ENCODE peak calls at places on chromosomes 11 and 22, in ten cellular contexts. N, U, J, S, V, O, L, G, M and Y are unnamed samples.

GRCh38 chr22:16845465-16845864 is 20.3 kb upstream of the XKR3 start:
- DNase-seq in U (no peak), J (no peak), L (no peak), O (no peak), V (no peak), M (no peak), N (no peak), S (no peak), G (no peak), Y (no peak)

GRCh38 chr22:43747877-43748276 is 64.2 kb downstream of the EFCAB6 start:
- DNase-seq in S (no peak), N (no peak), J (no peak), G (no peak), U (peak; percentile 4), L (no peak), V (no peak), M (no peak), O (no peak), Y (no peak)

GRCh38 chr11:93519179-93519578 is 24.0 kb downstream of the SMCO4 start:
- DNase-seq in O (no peak), M (no peak), V (no peak), J (no peak), L (no peak), G (no peak), U (no peak), S (no peak), N (no peak), Y (no peak)

GRCh38 chr11:61147271-61147670 is 14.0 kb downstream of the VPS37C start:
- DNase-seq in L (no peak), V (no peak), N (no peak), U (no peak), G (no peak), M (no peak), O (no peak), S (no peak), J (no peak), Y (no peak)

GRCh38 chr11:20672575-20672974 is 3.2 kb downstream of the NELL1 start:
- DNase-seq in S (peak; percentile 4), G (no peak), M (peak; percentile 10), O (no peak), V (no peak), L (no peak), J (peak; percentile 20), U (peak; percentile 3), N (no peak), Y (no peak)

GRCh38 chr11:45096636-45097035 is 49.8 kb upstream of the PRDM11 start:
- DNase-seq in N (no peak), V (peak; percentile 19), J (no peak), S (no peak), G (no peak), U (no peak), L (no peak), M (no peak), O (no peak), Y (no peak)

GRCh38 chr22:40182231-40182835 is 4.6 kb downstream of the TNRC6B start:
- DNase-seq in U (peak; percentile 69), J (no peak), M (no peak), N (no peak), G (no peak), V (no peak), O (no peak), L (no peak), S (peak; percentile 48), Y (no peak)

GRCh38 chr11:77027275-77027674 is 6.9 kb upstream of the B3GNT6 start:
- DNase-seq in O (no peak), L (no peak), N (no peak), G (no peak), U (peak; percentile 50), M (no peak), J (peak; percentile 40), V (no peak), S (peak; percentile 30), Y (peak; percentile 51)

GRCh38 chr22:23065495-23066122 is 4.7 kb upstream of the GNAZ start:
- DNase-seq in M (no peak), L (no peak), N (no peak), G (no peak), V (no peak), S (no peak), U (no peak), J (no peak), O (no peak), Y (no peak)

GRCh38 chr11:4673781-4674180 is 23.9 kb downstream of the OR51E2 start:
- DNase-seq in L (no peak), J (no peak), O (no peak), V (no peak), N (no peak), U (no peak), S (no peak), M (no peak), G (no peak), Y (no peak)

DNA sequence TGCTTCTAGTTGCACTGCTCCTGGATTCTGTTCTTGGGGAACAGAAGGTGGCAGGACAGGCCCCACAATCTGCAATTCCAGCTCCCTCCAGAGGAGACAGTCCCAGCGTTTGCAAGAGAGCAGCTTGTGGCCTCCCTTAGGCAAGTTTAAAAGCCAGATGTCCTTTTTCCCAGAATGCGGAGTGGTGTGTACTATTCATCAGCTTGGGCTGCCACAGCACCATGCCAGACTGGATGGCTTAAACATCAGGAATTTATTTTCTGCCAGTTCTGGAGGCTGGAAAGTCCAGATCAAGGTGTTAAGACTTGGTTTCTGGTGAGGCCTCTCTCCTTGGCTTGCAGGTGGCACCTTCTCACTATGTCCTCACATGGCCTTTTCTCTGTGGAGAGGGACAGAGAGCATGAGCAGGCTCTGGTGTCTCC is 11.7 kb downstream of the MIAT start:
- DNase-seq in N (no peak), U (peak; percentile 40), M (peak; percentile 61), V (no peak), G (no peak), S (no peak), L (peak; percentile 32), J (peak; percentile 76), O (peak; percentile 73), Y (peak; percentile 30)
- TF ChIP-seq CTCF in N (peak; percentile 56), U (peak; percentile 32), M (peak; percentile 47), V (no peak), G (peak; percentile 55), S (peak; percentile 48), L (peak; percentile 29), J (peak; percentile 25), O (peak; percentile 75), Y (peak; percentile 50)

GRCh38 chr11:296976-297665 is 2.2 kb downstream of the IFITM5 start:
- DNase-seq in J (no peak), N (no peak), V (no peak), G (no peak), U (peak; percentile 39), M (no peak), L (peak; percentile 73), O (no peak), S (peak; percentile 61), Y (no peak)

GRCh38 chr11:299081-299891 is at the start of gene IFITM5:
- DNase-seq in N (no peak), U (no peak), J (no peak), O (no peak), L (peak; percentile 22), S (no peak), G (no peak), M (no peak), V (no peak), Y (no peak)

GRCh38 chr11:296206-296975 is 2.9 kb downstream of the IFITM5 start:
- DNase-seq in O (no peak), N (no peak), L (peak; percentile 32), U (no peak), M (no peak), G (no peak), J (no peak), S (no peak), V (no peak), Y (no peak)

GRCh38 chr11:298406-299065 is 790 bp downstream of the IFITM5 start:
- DNase-seq in G (no peak), N (no peak), O (no peak), V (no peak), L (peak; percentile 28), M (no peak), U (no peak), J (no peak), S (no peak), Y (no peak)

DNA sequence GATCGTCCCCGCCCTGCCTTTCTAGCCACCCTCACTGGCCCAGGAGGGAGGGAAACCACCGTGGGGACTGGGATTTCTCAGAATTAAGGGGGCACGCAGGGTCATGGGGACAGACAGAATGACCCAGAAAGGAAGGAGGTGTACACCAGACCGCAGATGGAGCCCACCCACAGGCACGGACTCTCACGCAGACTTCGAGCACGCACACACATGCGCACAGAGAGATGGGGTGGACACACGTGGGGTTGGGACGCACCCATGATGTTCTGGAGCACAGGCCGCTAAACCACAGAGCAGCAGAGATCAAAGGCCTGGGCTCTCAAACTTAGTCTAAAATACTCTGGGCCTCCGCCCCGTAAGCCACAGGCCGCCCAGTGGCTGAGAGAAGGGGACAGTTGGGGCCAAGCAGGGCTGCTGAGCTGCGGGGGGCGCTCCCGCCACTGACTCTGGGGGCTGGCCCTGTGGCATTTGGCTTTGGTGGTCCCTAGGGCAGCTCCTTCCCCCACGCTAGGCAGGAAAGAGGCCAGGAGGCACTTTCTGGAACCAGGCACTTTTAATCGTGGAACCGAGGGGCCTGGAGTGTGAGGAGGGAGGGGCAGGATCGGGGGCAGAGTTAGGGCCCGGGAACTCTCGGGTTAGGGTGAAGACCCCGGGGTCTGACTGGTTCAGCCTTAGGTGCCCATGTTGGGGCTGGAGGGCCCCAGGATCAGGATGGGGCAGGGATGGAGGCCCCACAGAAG is 1.5 kb downstream of the IFITM5 start:
- DNase-seq in N (no peak), V (no peak), J (no peak), M (no peak), S (peak; percentile 63), O (no peak), L (peak; percentile 87), U (peak; percentile 46), G (no peak), Y (no peak)
- TF ChIP-seq CTCF in N (no peak), V (no peak), J (no peak), M (no peak), S (no peak), O (no peak), L (no peak), U (no peak), G (no peak), Y (no peak)

DNA sequence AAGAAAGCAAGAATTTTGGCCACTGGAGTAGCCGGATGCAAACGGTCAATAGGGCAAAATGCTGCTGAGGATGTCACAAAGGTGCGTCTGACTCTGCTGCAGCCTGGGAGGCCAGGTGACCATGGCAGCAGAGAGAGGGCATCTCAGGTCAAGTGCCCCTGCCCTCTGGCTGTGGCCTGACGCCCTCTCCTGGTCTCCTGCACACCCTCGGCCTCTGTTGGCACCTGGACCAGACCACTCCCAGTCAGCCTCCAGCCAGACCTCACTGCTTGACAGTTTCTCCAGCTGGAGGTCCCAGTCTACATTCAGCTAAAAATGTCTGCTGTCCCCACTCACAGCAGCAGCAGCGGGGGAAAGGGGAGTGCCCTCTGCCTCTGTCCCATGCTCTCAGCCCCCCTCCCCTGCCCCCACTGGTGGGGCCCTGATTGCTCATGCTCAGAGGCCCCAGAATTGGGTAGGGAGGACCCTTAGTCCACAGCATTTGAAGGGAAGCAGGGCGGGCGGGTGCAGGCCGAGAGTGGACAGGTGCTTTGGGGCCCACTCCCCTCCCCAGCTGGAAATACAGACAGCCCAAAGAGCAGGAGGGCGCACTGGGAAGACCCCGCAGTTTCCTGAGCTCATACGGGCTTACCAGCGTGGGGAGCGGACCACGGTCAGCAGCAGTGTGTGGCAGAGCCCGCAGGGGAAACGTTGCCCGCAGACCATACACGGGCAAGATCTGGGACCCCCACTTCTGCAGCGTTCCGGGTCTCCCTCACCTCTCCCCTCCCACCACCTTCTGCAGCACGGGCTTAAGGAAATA is 1.6 kb upstream of the BRSK2 start:
- DNase-seq in N (no peak), J (peak; percentile 50), M (no peak), S (no peak), O (no peak), U (no peak), L (peak; percentile 25), G (no peak), V (no peak), Y (no peak)
- TF ChIP-seq CTCF in N (no peak), J (peak; percentile 15), M (no peak), S (no peak), O (no peak), U (no peak), L (no peak), G (no peak), V (no peak), Y (no peak)

GRCh38 chr11:57085604-57086003 is 96.1 kb upstream of the LRRC55 start:
- DNase-seq in L (no peak), J (peak; percentile 16), G (no peak), M (peak; percentile 16), O (no peak), S (peak; percentile 20), V (no peak), N (no peak), U (peak; percentile 8), Y (no peak)
- TF ChIP-seq CTCF in L (no peak), J (no peak), G (no peak), M (peak; percentile 26), O (no peak), S (peak; percentile 33), V (no peak), N (peak; percentile 36), U (peak; percentile 32), Y (peak; percentile 24)